ENCODE peak calls at places on chromosome 13, in six cellular contexts. X is IMR-90, Q is neuronal stem cell, O is H9, V is mesendoderm, F is H1. E is an unnamed sample.

GRCh38 chr13:75219479-75220237 is 262.3 kb downstream of the TBC1D4 start:
- DNase-seq in X (peak; percentile 57), Q (peak; percentile 74), O (peak; percentile 85), V (peak; percentile 68), F (peak; percentile 97), E (peak; percentile 54)

GRCh38 chr13:76828316-76828741 is 57.9 kb downstream of the KCTD12 start:
- DNase-seq in X (peak; percentile 17), Q (no peak), O (no peak), V (no peak), F (no peak), E (no peak)

GRCh38 chr13:43154839-43155238 is 131.5 kb downstream of the DNAJC15 start:
- DNase-seq in X (no peak), Q (no peak), O (no peak), V (peak; percentile 92), F (no peak), E (no peak)

GRCh38 chr13:51818771-51819511 is 15.0 kb upstream of the DHRS12 start:
- DNase-seq in X (peak; percentile 53), Q (no peak), O (no peak), V (no peak), F (no peak), E (peak; percentile 12)

GRCh38 chr13:67763316-67763715 is 533.2 kb upstream of the PCDH9 start:
- DNase-seq in X (no peak), Q (no peak), O (no peak), V (no peak), F (no peak), E (no peak)

GRCh38 chr13:19059016-19059780 is 122.4 kb downstream of the TUBA3C start:
- DNase-seq in X (no peak), Q (no peak), O (no peak), V (no peak), F (no peak), E (no peak)

GRCh38 chr13:105510363-105510762 is 1025.1 kb downstream of the EFNB2 start:
- DNase-seq in X (no peak), Q (no peak), O (no peak), V (peak; percentile 62), F (no peak), E (no peak)

GRCh38 chr13:27302643-27303262 is 32.1 kb downstream of the RASL11A start:
- DNase-seq in X (no peak), Q (no peak), O (no peak), V (no peak), F (no peak), E (no peak)

GRCh38 chr13:110216403-110217041 is 90.4 kb downstream of the COL4A1 start:
- DNase-seq in X (peak; percentile 78), Q (no peak), O (no peak), V (no peak), F (no peak), E (peak; percentile 90)

GRCh38 chr13:26029581-26030136 is 22.2 kb downstream of the SHISA2 start:
- DNase-seq in X (no peak), Q (no peak), O (no peak), V (no peak), F (peak; percentile 39), E (no peak)

GRCh38 chr13:95115525-95115924 is 185.7 kb downstream of the ABCC4 start:
- DNase-seq in X (no peak), Q (no peak), O (no peak), V (no peak), F (no peak), E (no peak)

GRCh38 chr13:114146629-114147028 is 14.2 kb upstream of the RASA3 start:
- DNase-seq in X (no peak), Q (no peak), O (no peak), V (peak; percentile 51), F (peak; percentile 56), E (no peak)

GRCh38 chr13:113951246-113951999 is 22.5 kb downstream of the C13orf46 start:
- DNase-seq in X (peak; percentile 45), Q (peak; percentile 43), O (peak; percentile 74), V (peak; percentile 77), F (peak; percentile 85), E (peak; percentile 78)

GRCh38 chr13:99979453-99980200 is 2.0 kb upstream of the ZIC2 start:
- DNase-seq in X (no peak), Q (no peak), O (peak; percentile 70), V (peak; percentile 92), F (peak; percentile 74), E (no peak)

GRCh38 chr13:37505531-37505930 is 93.0 kb downstream of the POSTN start:
- DNase-seq in X (no peak), Q (no peak), O (no peak), V (no peak), F (no peak), E (no peak)

GRCh38 chr13:28046981-28047380 is 53.4 kb downstream of the FLT3 start:
- DNase-seq in X (peak; percentile 94), Q (no peak), O (no peak), V (no peak), F (no peak), E (peak; percentile 83)

GRCh38 chr13:93963266-93964131 is 516.0 kb downstream of the DCT start:
- DNase-seq in X (peak; percentile 61), Q (no peak), O (no peak), V (peak; percentile 65), F (no peak), E (peak; percentile 52)

GRCh38 chr13:51770160-51770559 is 33.8 kb downstream of the DHRS12 start:
- DNase-seq in X (no peak), Q (no peak), O (no peak), V (no peak), F (no peak), E (no peak)

GRCh38 chr13:46101488-46102289 is 3.1 kb downstream of the CPB2 start:
- DNase-seq in X (no peak), Q (no peak), O (no peak), V (no peak), F (no peak), E (no peak)

GRCh38 chr13:113157206-113157928 is 1.1 kb upstream of the PROZ start:
- DNase-seq in X (no peak), Q (no peak), O (peak; percentile 20), V (peak; percentile 30), F (peak; percentile 33), E (no peak)

GRCh38 chr13:27427663-27428062 is 3.2 kb downstream of the GTF3A start:
- DNase-seq in X (no peak), Q (no peak), O (no peak), V (no peak), F (no peak), E (no peak)

GRCh38 chr13:78133511-78133910 is 214.9 kb upstream of the EDNRB start:
- DNase-seq in X (no peak), Q (no peak), O (no peak), V (no peak), F (no peak), E (no peak)

GRCh38 chr13:52760078-52760477 is 20.5 kb upstream of the CNMD start:
- DNase-seq in X (no peak), Q (no peak), O (no peak), V (no peak), F (no peak), E (no peak)

GRCh38 chr13:79901336-79901735 is 420.4 kb downstream of the NDFIP2 start:
- DNase-seq in X (peak; percentile 13), Q (no peak), O (no peak), V (peak; percentile 61), F (no peak), E (peak; percentile 66)

GRCh38 chr13:84136582-84136981 is 254.3 kb upstream of the SLITRK1 start:
- DNase-seq in X (no peak), Q (no peak), O (no peak), V (no peak), F (no peak), E (no peak)

DNA sequence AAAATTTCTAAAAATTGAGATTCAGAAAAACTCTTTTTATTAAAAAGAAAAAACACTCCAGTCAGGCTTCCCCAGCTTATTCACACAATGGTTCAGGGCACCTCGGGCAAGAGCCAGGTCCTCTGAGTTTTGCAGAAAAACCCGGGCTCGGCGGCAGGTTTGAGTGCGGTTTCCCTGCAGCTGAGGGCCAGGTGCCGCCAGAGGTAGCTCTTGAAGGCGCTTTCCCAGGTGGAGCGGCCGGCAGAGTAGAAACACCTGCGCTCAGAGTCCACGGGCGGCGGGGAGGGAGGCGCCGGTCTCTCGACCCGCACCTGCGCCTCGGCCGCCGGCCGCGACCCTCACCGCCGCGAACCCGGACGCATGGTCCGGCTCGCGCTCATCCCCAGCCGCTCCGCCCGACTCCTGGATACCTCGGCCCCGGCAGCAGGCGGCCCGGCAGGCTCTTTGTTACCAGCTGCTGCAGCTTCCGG is 444 bp downstream of the PROSER1 start:
- DNase-seq in X (no peak), Q (no peak), O (no peak), V (no peak), F (no peak), E (peak; percentile 16)
- H3K4me1 ChIP-seq in X (peaks cover 2% of the 10 kb centered on the region), Q (peaks cover 4% of the 10 kb centered on the region), O (no peaks in the 10 kb centered on the region), V (peaks cover 6% of the 10 kb centered on the region), F (no peaks in the 10 kb centered on the region), E (peaks cover 2% of the 10 kb centered on the region)

GRCh38 chr13:24894972-24895300 is 131.0 kb downstream of the RNF17 start:
- DNase-seq in X (no peak), Q (no peak), O (peak; percentile 41), V (no peak), F (no peak), E (no peak)
- H3K4ac ChIP-seq in X (no peak overlapping the region), Q (no peak overlapping the region), O (no peak overlapping the region), V (no peak overlapping the region), F (no peak overlapping the region), E (no peak overlapping the region)

GRCh38 chr13:30863796-30864195 is 42.3 kb upstream of the MEDAG start:
- DNase-seq in X (no peak), Q (no peak), O (peak; percentile 45), V (peak; percentile 39), F (no peak), E (no peak)
- H2BK120ac ChIP-seq in X (peak overlapping the region; percentile 100), Q (no peak overlapping the region), O (no peak overlapping the region), V (no peak overlapping the region), F (no peak overlapping the region), E (peak overlapping the region; percentile 80)

DNA sequence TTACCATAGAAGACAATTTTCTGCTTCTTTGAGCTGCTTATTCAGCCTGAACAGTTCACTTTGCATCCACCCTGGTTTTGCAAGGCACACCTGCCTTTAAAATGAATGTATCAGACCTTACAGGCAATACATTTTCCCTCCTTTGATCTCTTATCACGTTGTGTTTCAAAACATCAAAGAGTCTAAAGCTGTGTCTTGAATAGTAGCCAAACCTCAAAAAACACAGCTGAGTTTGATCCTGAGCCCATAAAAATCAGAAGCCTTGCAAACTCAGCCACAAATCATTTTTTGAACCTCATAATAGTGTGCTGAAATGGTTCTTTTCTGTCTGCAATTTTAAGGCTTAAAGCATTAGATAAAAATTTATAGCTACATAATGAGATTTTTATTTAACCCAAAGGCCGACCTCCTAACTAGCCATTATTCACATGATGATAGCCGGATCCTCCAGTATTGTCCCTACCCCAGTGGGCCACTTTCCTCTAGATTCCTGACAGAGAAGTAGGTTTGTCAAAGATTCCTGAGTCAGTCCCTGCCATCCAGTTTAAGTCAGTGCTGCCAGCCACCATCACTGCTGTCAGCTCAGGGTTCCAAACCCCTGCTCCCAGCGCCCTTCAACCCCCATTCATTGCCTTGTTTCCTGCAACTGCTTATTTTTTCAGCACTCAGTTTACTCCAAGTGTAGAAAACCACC is 71.8 kb downstream of the CAB39L start:
- DNase-seq in X (no peak), Q (no peak), O (no peak), V (no peak), F (no peak), E (no peak)
- H3K4me1 ChIP-seq in X (peaks cover 11% of the 10 kb centered on the region), Q (peaks cover 3% of the 10 kb centered on the region), O (no peaks in the 10 kb centered on the region), V (no peaks in the 10 kb centered on the region), F (no peaks in the 10 kb centered on the region), E (peaks cover 10% of the 10 kb centered on the region)

GRCh38 chr13:97228850-97229521 is 6.9 kb downstream of the MBNL2 start:
- DNase-seq in X (peak; percentile 30), Q (no peak), O (no peak), V (no peak), F (no peak), E (no peak)
- H3K4ac ChIP-seq in X (no peak overlapping the region), Q (no peak overlapping the region), O (no peak overlapping the region), V (no peak overlapping the region), F (no peak overlapping the region), E (no peak overlapping the region)

E was measured in mesenchymal stem cell.